ENCODE peak calls at places on chromosomes 6 and 20, in eight cellular contexts. F is heart right ventricle; H is EL; P is activated CD4-positive, CD25-positive, alpha-beta regulatory T cell; X is fibroblast of gingiva; S is M059J; Q is activated T-cell treated with anti-CD3 and anti-CD28 coated beads, Interleukin-2, amount 50 U/mL, for 72 hours; V is heart left ventricle. K is an unnamed sample.
A peak's percentile ranks its signal among the peaks of the same experiment; 100 is the strongest.

GRCh38 chr20:8250539-8251200 is 118.6 kb downstream of the PLCB1 start:
- DNase-seq in F (no peak), H (no peak), P (no peak), X (no peak), S (no peak), Q (no peak), V (no peak), K (no peak)

GRCh38 chr6:4935486-4935885 is 68.4 kb downstream of the RPP40 start:
- DNase-seq in F (no peak), H (no peak), P (no peak), X (no peak), S (no peak), Q (peak; percentile 61), V (no peak), K (peak; percentile 19)

GRCh38 chr6:134534708-134535149 is 216.8 kb upstream of the SGK1 start:
- DNase-seq in F (no peak), H (peak; percentile 33), P (no peak), X (peak; percentile 39), S (peak; percentile 53), Q (no peak), V (no peak), K (peak; percentile 52)

GRCh38 chr6:6931047-6932025 is 176.4 kb upstream of the RREB1 start:
- DNase-seq in F (no peak), H (no peak), P (no peak), X (no peak), S (no peak), Q (no peak), V (no peak), K (no peak)

GRCh38 chr6:116511424-116512131 is at the start of gene CALHM5:
- DNase-seq in F (peak; percentile 43), H (peak; percentile 88), P (no peak), X (peak; percentile 88), S (peak; percentile 78), Q (no peak), V (peak; percentile 65), K (peak; percentile 89)

GRCh38 chr6:121780325-121781313 is 345.2 kb downstream of the GJA1 start:
- DNase-seq in F (peak; percentile 71), H (peak; percentile 74), P (no peak), X (peak; percentile 99), S (peak; percentile 93), Q (peak; percentile 12), V (peak; percentile 73), K (peak; percentile 99)

GRCh38 chr20:909641-910040 is 6.5 kb downstream of the ANGPT4 start:
- DNase-seq in F (no peak), H (no peak), P (no peak), X (no peak), S (no peak), Q (no peak), V (no peak), K (no peak)

GRCh38 chr6:145544031-145544430 is 191.3 kb downstream of the EPM2A start:
- DNase-seq in F (no peak), H (peak; percentile 84), P (no peak), X (peak; percentile 67), S (peak; percentile 94), Q (no peak), V (no peak), K (peak; percentile 90)

GRCh38 chr6:24581084-24581669 is 64.8 kb downstream of the KIAA0319 start:
- DNase-seq in F (peak; percentile 64), H (peak; percentile 59), P (peak; percentile 44), X (peak; percentile 47), S (peak; percentile 73), Q (peak; percentile 82), V (peak; percentile 73), K (peak; percentile 58)

GRCh38 chr6:45423111-45423900 is 45.6 kb upstream of the SUPT3H start:
- DNase-seq in F (peak; percentile 37), H (peak; percentile 56), P (no peak), X (peak; percentile 48), S (peak; percentile 66), Q (peak; percentile 46), V (peak; percentile 74), K (peak; percentile 48)

GRCh38 chr6:124970243-124970642 is 8.0 kb downstream of the RNF217 start:
- DNase-seq in F (no peak), H (no peak), P (no peak), X (peak; percentile 21), S (no peak), Q (no peak), V (no peak), K (no peak)

GRCh38 chr20:13552061-13552460 is 86.7 kb downstream of the TASP1 start:
- DNase-seq in F (no peak), H (peak; percentile 6), P (no peak), X (no peak), S (peak; percentile 53), Q (no peak), V (no peak), K (peak; percentile 19)

GRCh38 chr6:10375391-10375969 is 39.4 kb downstream of the TFAP2A start:
- DNase-seq in F (no peak), H (no peak), P (no peak), X (no peak), S (peak; percentile 42), Q (no peak), V (no peak), K (peak; percentile 62)

GRCh38 chr6:132931937-132932336 is 117.6 kb downstream of the RPS12 start:
- DNase-seq in F (no peak), H (peak; percentile 57), P (no peak), X (peak; percentile 69), S (peak; percentile 85), Q (no peak), V (no peak), K (no peak)

GRCh38 chr6:79403525-79403924 is 133.7 kb downstream of the LCA5 start:
- DNase-seq in F (no peak), H (no peak), P (no peak), X (no peak), S (no peak), Q (no peak), V (no peak), K (no peak)

GRCh38 chr6:111228094-111228493 is 140.8 kb downstream of the SLC16A10 start:
- DNase-seq in F (no peak), H (no peak), P (no peak), X (peak; percentile 8), S (peak; percentile 35), Q (no peak), V (no peak), K (no peak)

GRCh38 chr20:32247957-32248497 is 29.4 kb upstream of the KIF3B start:
- DNase-seq in F (no peak), H (no peak), P (no peak), X (no peak), S (peak; percentile 21), Q (peak; percentile 19), V (no peak), K (peak; percentile 25)

GRCh38 chr20:63860325-63861051 is 810 bp upstream of the ABHD16B start:
- DNase-seq in F (peak; percentile 36), H (no peak), P (no peak), X (no peak), S (no peak), Q (no peak), V (peak; percentile 69), K (no peak)

K was measured in RPMI7951.